ENCODE peak calls at places on chromosomes 7 and 10, in seven cellular contexts. K is mesothelial cell of epicardium, S is mucosa of descending colon, C is spleen, I is endothelial cell, J is GM12864, V is H9. X is an unnamed sample.

GRCh38 chr7:155371884-155372781 is 74.5 kb downstream of the INSIG1 start:
- DNase-seq in K (no peak), S (peak), C (peak), I (no peak), J (no peak), V (no peak), X (no peak)

GRCh38 chr10:104441601-104442000 is 88.0 kb downstream of the CFAP58 start:
- DNase-seq in K (no peak), S (no peak), C (no peak), I (no peak), J (no peak), V (no peak), X (no peak)

GRCh38 chr10:20877986-20878979 is 18.8 kb downstream of the NEBL start:
- DNase-seq in K (no peak), S (no peak), C (no peak), I (no peak), J (no peak), V (no peak), X (no peak)

GRCh38 chr10:21279217-21279575 is 246.3 kb downstream of the SKIDA1 start:
- DNase-seq in K (no peak), S (no peak), C (no peak), I (no peak), J (no peak), V (no peak), X (no peak)

GRCh38 chr7:43646603-43647313 is 63.9 kb downstream of the STK17A start:
- DNase-seq in K (no peak), S (no peak), C (no peak), I (no peak), J (no peak), V (no peak), X (no peak)

GRCh38 chr7:69622014-69622818 is 23.9 kb downstream of the AUTS2 start:
- DNase-seq in K (no peak), S (no peak), C (no peak), I (no peak), J (no peak), V (no peak), X (no peak)

GRCh38 chr10:122374859-122375721 is 582 bp downstream of the PLEKHA1 start:
- DNase-seq in K (peak), S (peak), C (peak), I (peak), J (peak), V (peak), X (peak)

GRCh38 chr10:71708301-71708703 is 11.3 kb downstream of the C10orf105 start:
- DNase-seq in K (peak), S (peak), C (peak), I (peak), J (no peak), V (peak), X (peak)

GRCh38 chr10:43199684-43200537 is 61.7 kb downstream of the CSGALNACT2 start:
- DNase-seq in K (no peak), S (peak), C (peak), I (peak), J (no peak), V (peak), X (no peak)

GRCh38 chr7:158252837-158253669 is 334.6 kb downstream of the PTPRN2 start:
- DNase-seq in K (no peak), S (no peak), C (peak), I (no peak), J (no peak), V (peak), X (no peak)

GRCh38 chr10:113071446-113071845 is 121.4 kb downstream of the TCF7L2 start:
- DNase-seq in K (no peak), S (peak), C (no peak), I (no peak), J (no peak), V (no peak), X (no peak)

GRCh38 chr10:120336910-120337540 is 120.0 kb upstream of the PLPP4 start:
- DNase-seq in K (no peak), S (peak), C (no peak), I (peak), J (peak), V (peak), X (peak)

GRCh38 chr7:100171840-100172239 is 3.4 kb upstream of the GAL3ST4 start:
- DNase-seq in K (no peak), S (no peak), C (peak), I (no peak), J (no peak), V (no peak), X (no peak)

GRCh38 chr7:112763298-112763697 is 26.9 kb downstream of the TMEM168 start:
- DNase-seq in K (no peak), S (no peak), C (no peak), I (no peak), J (no peak), V (no peak), X (no peak)

GRCh38 chr7:148699024-148699771 is 495 bp downstream of the CUL1 start:
- DNase-seq in K (no peak), S (peak), C (peak), I (peak), J (no peak), V (peak), X (peak)

GRCh38 chr7:134174797-134175261 is 47.7 kb downstream of the LRGUK start:
- DNase-seq in K (no peak), S (no peak), C (no peak), I (no peak), J (no peak), V (no peak), X (no peak)

GRCh38 chr10:86061301-86061873 is 305.2 kb downstream of the GRID1 start:
- DNase-seq in K (no peak), S (no peak), C (no peak), I (no peak), J (no peak), V (no peak), X (no peak)

GRCh38 chr7:149811221-149811620 is 27.0 kb upstream of the ZNF862 start:
- DNase-seq in K (no peak), S (no peak), C (no peak), I (no peak), J (no peak), V (no peak), X (no peak)

GRCh38 chr7:131533566-131534561 is 22.6 kb downstream of the PODXL start:
- DNase-seq in K (no peak), S (peak), C (peak), I (no peak), J (no peak), V (no peak), X (no peak)

GRCh38 chr10:6579193-6579903 is 728 bp downstream of the PRKCQ start:
- DNase-seq in K (no peak), S (no peak), C (no peak), I (peak), J (no peak), V (no peak), X (no peak)

GRCh38 chr10:113681533-113682470 is 2.1 kb downstream of the CASP7 start:
- DNase-seq in K (no peak), S (no peak), C (no peak), I (no peak), J (peak), V (no peak), X (no peak)

GRCh38 chr10:120477006-120477722 is 20.1 kb downstream of the PLPP4 start:
- DNase-seq in K (no peak), S (no peak), C (no peak), I (no peak), J (no peak), V (peak), X (no peak)

GRCh38 chr7:94882891-94883290 is 24.5 kb upstream of the PPP1R9A start:
- DNase-seq in K (no peak), S (no peak), C (no peak), I (no peak), J (no peak), V (no peak), X (no peak)

GRCh38 chr10:79079490-79080355 is 11.0 kb downstream of the ZMIZ1 start:
- DNase-seq in K (no peak), S (peak), C (no peak), I (no peak), J (no peak), V (no peak), X (no peak)

GRCh38 chr7:84422790-84423189 is 228.2 kb upstream of the SEMA3A start:
- DNase-seq in K (no peak), S (no peak), C (no peak), I (no peak), J (no peak), V (no peak), X (no peak)

GRCh38 chr10:132111871-132112341 is 46.2 kb downstream of the JAKMIP3 start:
- DNase-seq in K (peak), S (no peak), C (peak), I (peak), J (no peak), V (no peak), X (no peak)

GRCh38 chr7:116187400-116187799 is 22.9 kb upstream of the TES start:
- DNase-seq in K (no peak), S (no peak), C (no peak), I (no peak), J (no peak), V (no peak), X (no peak)

GRCh38 chr10:76415559-76415958 is 984.1 kb downstream of the LRMDA start:
- DNase-seq in K (no peak), S (peak), C (no peak), I (no peak), J (no peak), V (no peak), X (no peak)

GRCh38 chr10:117970962-117971361 is 75.8 kb downstream of the RAB11FIP2 start:
- DNase-seq in K (no peak), S (no peak), C (no peak), I (no peak), J (no peak), V (peak), X (no peak)
- TF ChIP-seq CTCF in K (no peak), S (no peak), C (no peak), I (no peak), J (no peak), V (peak), X (no peak)

GRCh38 chr10:75175046-75175445 is 35.5 kb upstream of the VDAC2 start:
- DNase-seq in K (no peak), S (no peak), C (no peak), I (no peak), J (no peak), V (no peak), X (no peak)

GRCh38 chr10:75176046-75176445 is 34.5 kb upstream of the VDAC2 start:
- DNase-seq in K (no peak), S (no peak), C (no peak), I (no peak), J (no peak), V (no peak), X (no peak)

GRCh38 chr10:75179657-75180177 is 30.9 kb upstream of the VDAC2 start:
- DNase-seq in K (no peak), S (no peak), C (no peak), I (no peak), J (no peak), V (no peak), X (no peak)

GRCh38 chr10:75180592-75180991 is 30.0 kb upstream of the VDAC2 start:
- DNase-seq in K (no peak), S (no peak), C (no peak), I (no peak), J (no peak), V (no peak), X (no peak)

GRCh38 chr10:75176736-75177135 is 33.9 kb upstream of the VDAC2 start:
- DNase-seq in K (no peak), S (no peak), C (no peak), I (no peak), J (no peak), V (no peak), X (no peak)
- TF ChIP-seq CTCF in K (no peak), S (no peak), C (no peak), I (no peak), J (no peak), V (no peak), X (no peak)

GRCh38 chr10:97498841-97499560 is at the start of gene UBTD1:
- DNase-seq in K (peak), S (no peak), C (no peak), I (peak), J (no peak), V (peak), X (peak)
- TF ChIP-seq CTCF in K (no peak), S (no peak), C (no peak), I (no peak), J (no peak), V (no peak), X (no peak)

DNA sequence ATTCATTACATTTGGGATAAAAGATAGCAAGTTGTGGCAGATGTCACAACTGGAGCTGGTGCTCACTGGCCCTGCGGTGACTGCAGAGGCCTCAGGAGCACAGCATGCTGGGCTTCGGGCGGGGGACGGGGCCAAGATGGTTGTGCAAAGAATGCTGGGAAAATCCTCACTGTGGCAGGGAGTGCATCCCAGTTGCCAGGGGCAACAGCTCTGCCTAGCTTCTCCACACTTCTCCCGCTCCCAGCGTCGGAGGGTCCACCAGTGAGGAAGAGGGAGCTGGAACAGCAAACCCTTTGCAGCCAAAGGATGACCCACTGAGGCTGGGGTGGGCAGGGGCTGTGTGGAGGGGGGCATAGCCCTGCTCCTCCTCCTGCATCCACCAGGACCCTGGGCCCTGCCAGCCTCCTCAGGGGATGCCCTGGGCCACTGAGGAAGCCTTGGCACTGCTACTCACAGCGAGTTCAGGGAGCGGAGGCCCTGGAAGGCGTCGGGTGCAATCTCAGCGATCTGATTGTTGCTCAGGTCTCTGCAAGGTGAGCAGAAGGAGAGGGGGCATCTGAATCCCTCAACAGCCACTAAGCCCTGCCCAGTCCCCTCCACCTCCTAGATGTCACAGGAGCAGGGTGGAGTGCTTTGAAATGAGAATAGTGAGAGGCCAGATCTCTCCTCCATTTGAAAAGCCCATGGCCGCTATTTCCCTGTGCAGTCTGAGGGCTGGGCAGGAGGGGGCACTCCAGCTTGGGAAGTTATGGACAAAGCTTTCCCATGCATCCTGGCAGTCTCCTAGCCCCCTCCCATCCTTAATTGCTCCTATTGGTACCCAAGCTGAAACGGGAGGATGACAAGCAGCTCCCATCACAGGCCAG is 126.5 kb downstream of the SLIT1 start:
- DNase-seq in K (no peak), S (no peak), C (peak), I (peak), J (no peak), V (peak), X (no peak)
- TF ChIP-seq CTCF in K (no peak), S (no peak), C (no peak), I (no peak), J (no peak), V (peak), X (no peak)

DNA sequence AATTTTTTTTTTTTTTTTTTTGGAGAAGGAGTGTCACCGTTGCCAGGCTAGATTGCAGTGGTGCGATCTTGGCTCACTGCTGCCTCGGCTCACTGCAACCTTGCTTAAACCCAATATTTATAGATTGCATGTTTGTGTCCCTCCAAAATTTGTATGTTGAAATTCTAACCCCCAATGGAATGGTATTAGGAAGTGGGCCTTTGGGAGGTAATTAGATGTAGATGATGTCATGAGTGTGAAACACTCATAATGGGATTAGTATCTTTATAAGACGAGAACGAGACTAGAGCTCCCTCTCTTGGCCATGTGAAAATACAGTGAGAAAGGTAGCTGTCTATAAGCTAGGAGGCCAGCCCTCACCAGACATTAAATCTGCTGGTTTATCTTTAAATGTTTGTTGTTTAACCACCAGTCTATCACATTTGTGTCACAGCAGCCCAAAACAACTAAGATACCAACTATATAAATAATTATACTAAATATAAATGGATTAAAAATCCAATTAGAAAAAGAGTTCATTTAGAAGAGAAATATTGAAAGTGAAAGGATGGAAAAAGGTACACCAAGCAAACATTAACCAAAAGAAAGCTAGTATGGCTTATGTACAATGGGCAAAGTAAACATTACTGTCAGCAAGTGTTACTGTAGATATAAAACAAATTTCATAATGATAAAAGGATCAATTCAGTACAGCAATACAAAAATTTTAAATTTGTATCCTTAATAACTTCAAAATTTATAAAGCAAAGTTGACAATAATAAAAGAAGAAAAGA is 9.3 kb downstream of the TCAF1 start:
- DNase-seq in K (no peak), S (no peak), C (no peak), I (no peak), J (no peak), V (no peak), X (no peak)
- TF ChIP-seq CTCF in K (no peak), S (no peak), C (no peak), I (peak), J (peak), V (peak), X (peak)

DNA sequence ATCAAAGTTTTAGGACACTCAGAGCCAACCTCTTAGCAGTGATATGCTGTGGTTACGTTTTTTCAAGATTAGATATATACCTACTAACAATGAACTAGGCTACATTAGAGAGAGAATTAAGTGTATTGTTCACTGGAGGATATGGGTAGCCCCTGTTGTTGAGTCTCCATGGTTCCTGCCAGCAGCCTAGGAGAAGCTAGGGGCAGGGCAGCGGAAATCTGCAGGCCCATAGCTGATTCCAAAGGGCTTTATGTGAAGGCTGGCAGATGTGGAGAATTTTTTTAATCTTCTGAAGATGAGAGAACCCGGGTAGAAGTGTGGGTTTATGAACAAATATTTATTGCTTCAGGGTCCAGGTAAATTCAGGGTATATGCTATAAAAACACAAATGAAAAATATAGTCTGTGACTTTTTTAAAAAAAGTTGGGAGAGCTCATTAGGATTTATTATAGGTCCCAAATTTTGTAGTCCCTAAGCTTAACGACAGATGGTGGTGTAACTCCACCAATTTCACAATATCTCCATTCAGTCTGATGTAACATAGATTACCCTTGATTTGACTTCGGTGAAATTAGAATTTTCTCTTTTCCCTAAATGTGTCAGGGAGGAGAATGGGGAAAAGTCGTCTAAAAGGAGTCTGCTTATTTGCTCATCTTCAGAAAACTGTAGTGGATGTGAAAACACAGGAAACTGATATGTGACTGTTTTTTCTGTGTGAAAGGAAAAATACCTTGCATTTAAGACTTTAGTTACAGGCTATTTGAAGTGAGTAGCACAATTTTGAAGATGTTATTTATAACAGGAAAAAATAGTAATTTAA is 163.0 kb upstream of the PPP1R3A start:
- DNase-seq in K (no peak), S (no peak), C (no peak), I (peak), J (no peak), V (no peak), X (no peak)
- TF ChIP-seq CTCF in K (peak), S (no peak), C (peak), I (peak), J (peak), V (peak), X (peak)

DNA sequence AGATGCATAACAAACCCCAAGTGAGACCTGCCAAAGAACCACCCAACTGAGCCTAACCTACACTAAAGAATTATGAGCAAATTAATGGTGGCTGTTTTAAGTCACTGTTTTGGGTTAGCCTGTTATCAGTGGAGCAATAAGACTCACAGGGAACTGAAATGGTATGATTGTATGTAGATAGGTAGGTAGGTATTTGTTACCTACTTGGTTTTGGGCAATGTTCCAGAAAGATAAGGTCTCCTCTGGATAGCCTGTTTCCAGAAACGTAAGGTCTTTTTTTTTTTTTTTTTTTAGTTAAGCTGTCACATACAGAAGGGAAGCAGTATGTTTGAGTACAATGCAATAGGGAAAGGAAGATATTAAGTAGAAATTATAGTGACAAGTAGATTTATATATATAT is 47.6 kb downstream of the PSMC2 start:
- DNase-seq in K (no peak), S (no peak), C (no peak), I (no peak), J (no peak), V (no peak), X (no peak)
- TF ChIP-seq CTCF in K (no peak), S (no peak), C (no peak), I (no peak), J (no peak), V (no peak), X (no peak)

DNA sequence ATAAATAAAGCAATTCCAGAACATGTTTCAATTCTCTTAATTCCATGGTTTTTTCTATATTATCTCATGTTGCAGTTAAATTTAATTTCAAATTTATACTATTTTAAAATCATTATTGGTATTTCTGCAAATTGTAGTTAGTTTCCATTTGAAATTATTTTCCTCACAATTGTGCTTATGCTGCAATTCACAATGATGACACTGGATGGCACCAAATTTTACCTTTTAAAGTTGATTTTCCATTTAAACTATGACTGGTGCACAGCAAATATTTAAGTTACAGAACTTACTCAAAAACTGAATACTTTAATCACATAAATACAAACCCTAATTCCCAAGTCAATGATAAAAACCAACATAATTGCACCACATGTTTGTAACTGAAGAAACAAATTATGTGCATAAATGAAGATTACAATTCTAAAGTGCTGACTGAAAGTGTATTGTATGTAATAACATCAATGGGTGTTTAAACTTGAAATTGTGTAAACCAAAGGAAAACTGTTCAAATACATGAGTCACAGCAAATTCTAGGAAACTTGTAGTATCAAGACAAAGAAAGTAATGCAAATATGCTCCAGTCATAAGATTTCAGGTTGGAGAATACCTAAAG is 75.3 kb upstream of the AASS start:
- DNase-seq in K (no peak), S (no peak), C (no peak), I (no peak), J (no peak), V (no peak), X (no peak)
- TF ChIP-seq CTCF in K (peak), S (peak), C (peak), I (peak), J (peak), V (peak), X (peak)